ENCODE peak calls at places on chromosomes 1 and 21, in nine cellular contexts. One of them, this sample, is unnamed.

GRCh38 chr21:31616216-31616615 is 43.3 kb upstream of the SOD1 start:
- DNase-seq in neural progenitor cell: no peak
- DNase-seq in T follicular helper cell: no peak
- DNase-seq in tibial nerve: no peak
- DNase-seq in choroid plexus epithelial cell: no peak
- DNase-seq in HS-5: no peak
- DNase-seq in fibroblast of mammary gland: no peak
- DNase-seq in skeletal muscle cell: no peak
- DNase-seq in aorta: no peak
- DNase-seq in this sample: no peak

GRCh38 chr1:31981976-31982375 is 31.7 kb upstream of the KHDRBS1 start:
- DNase-seq in neural progenitor cell: no peak
- DNase-seq in T follicular helper cell: peak
- DNase-seq in tibial nerve: no peak
- DNase-seq in choroid plexus epithelial cell: no peak
- DNase-seq in HS-5: no peak
- DNase-seq in fibroblast of mammary gland: no peak
- DNase-seq in skeletal muscle cell: no peak
- DNase-seq in aorta: no peak
- DNase-seq in this sample: no peak

GRCh38 chr1:227918736-227919135 is 29.0 kb downstream of the WNT9A start:
- DNase-seq in neural progenitor cell: no peak
- DNase-seq in T follicular helper cell: no peak
- DNase-seq in tibial nerve: no peak
- DNase-seq in choroid plexus epithelial cell: no peak
- DNase-seq in HS-5: no peak
- DNase-seq in fibroblast of mammary gland: no peak
- DNase-seq in skeletal muscle cell: no peak
- DNase-seq in aorta: no peak
- DNase-seq in this sample: no peak

GRCh38 chr1:180501865-180502360 is 464 bp downstream of the ACBD6 start:
- DNase-seq in neural progenitor cell: no peak
- DNase-seq in T follicular helper cell: no peak
- DNase-seq in tibial nerve: no peak
- DNase-seq in choroid plexus epithelial cell: no peak
- DNase-seq in HS-5: no peak
- DNase-seq in fibroblast of mammary gland: no peak
- DNase-seq in skeletal muscle cell: no peak
- DNase-seq in aorta: no peak
- DNase-seq in this sample: no peak

GRCh38 chr1:1929639-1930545 is 10.8 kb upstream of the TMEM52 start:
- DNase-seq in neural progenitor cell: no peak
- DNase-seq in T follicular helper cell: no peak
- DNase-seq in tibial nerve: no peak
- DNase-seq in choroid plexus epithelial cell: no peak
- DNase-seq in HS-5: no peak
- DNase-seq in fibroblast of mammary gland: no peak
- DNase-seq in skeletal muscle cell: no peak
- DNase-seq in aorta: peak
- DNase-seq in this sample: no peak

GRCh38 chr21:32140212-32141008 is 138.4 kb downstream of the MIS18A start:
- DNase-seq in neural progenitor cell: no peak
- DNase-seq in T follicular helper cell: no peak
- DNase-seq in tibial nerve: no peak
- DNase-seq in choroid plexus epithelial cell: no peak
- DNase-seq in HS-5: no peak
- DNase-seq in fibroblast of mammary gland: peak
- DNase-seq in skeletal muscle cell: no peak
- DNase-seq in aorta: no peak
- DNase-seq in this sample: no peak

GRCh38 chr1:110875216-110875731 is 2.3 kb downstream of the CD53 start:
- DNase-seq in neural progenitor cell: no peak
- DNase-seq in T follicular helper cell: peak
- DNase-seq in tibial nerve: no peak
- DNase-seq in choroid plexus epithelial cell: no peak
- DNase-seq in HS-5: no peak
- DNase-seq in fibroblast of mammary gland: no peak
- DNase-seq in skeletal muscle cell: no peak
- DNase-seq in aorta: no peak
- DNase-seq in this sample: no peak

GRCh38 chr1:176735201-176735600 is 272.2 kb downstream of the PAPPA2 start:
- DNase-seq in neural progenitor cell: no peak
- DNase-seq in T follicular helper cell: no peak
- DNase-seq in tibial nerve: no peak
- DNase-seq in choroid plexus epithelial cell: no peak
- DNase-seq in HS-5: no peak
- DNase-seq in fibroblast of mammary gland: no peak
- DNase-seq in skeletal muscle cell: no peak
- DNase-seq in aorta: no peak
- DNase-seq in this sample: no peak

GRCh38 chr1:26705788-26706237 is 10.0 kb downstream of the ARID1A start:
- DNase-seq in neural progenitor cell: no peak
- DNase-seq in T follicular helper cell: no peak
- DNase-seq in tibial nerve: no peak
- DNase-seq in choroid plexus epithelial cell: peak
- DNase-seq in HS-5: peak
- DNase-seq in fibroblast of mammary gland: peak
- DNase-seq in skeletal muscle cell: peak
- DNase-seq in aorta: no peak
- DNase-seq in this sample: no peak

GRCh38 chr1:188194916-188195315 is 1366.2 kb downstream of the PLA2G4A start:
- DNase-seq in neural progenitor cell: peak
- DNase-seq in T follicular helper cell: no peak
- DNase-seq in tibial nerve: no peak
- DNase-seq in choroid plexus epithelial cell: no peak
- DNase-seq in HS-5: no peak
- DNase-seq in fibroblast of mammary gland: no peak
- DNase-seq in skeletal muscle cell: no peak
- DNase-seq in aorta: no peak
- DNase-seq in this sample: no peak

GRCh38 chr1:201310986-201311355 is 27.7 kb downstream of the PKP1 start:
- DNase-seq in neural progenitor cell: no peak
- DNase-seq in T follicular helper cell: no peak
- DNase-seq in tibial nerve: no peak
- DNase-seq in choroid plexus epithelial cell: no peak
- DNase-seq in HS-5: no peak
- DNase-seq in fibroblast of mammary gland: no peak
- DNase-seq in skeletal muscle cell: no peak
- DNase-seq in aorta: no peak
- DNase-seq in this sample: peak

GRCh38 chr1:205719762-205720161 is 30.2 kb downstream of the NUCKS1 start:
- DNase-seq in neural progenitor cell: no peak
- DNase-seq in T follicular helper cell: no peak
- DNase-seq in tibial nerve: no peak
- DNase-seq in choroid plexus epithelial cell: no peak
- DNase-seq in HS-5: no peak
- DNase-seq in fibroblast of mammary gland: no peak
- DNase-seq in skeletal muscle cell: no peak
- DNase-seq in aorta: no peak
- DNase-seq in this sample: no peak

GRCh38 chr1:7104053-7104738 is 318.9 kb downstream of the CAMTA1 start:
- DNase-seq in neural progenitor cell: peak
- DNase-seq in T follicular helper cell: no peak
- DNase-seq in tibial nerve: no peak
- DNase-seq in choroid plexus epithelial cell: no peak
- DNase-seq in HS-5: no peak
- DNase-seq in fibroblast of mammary gland: peak
- DNase-seq in skeletal muscle cell: no peak
- DNase-seq in aorta: no peak
- DNase-seq in this sample: no peak

This sample was measured in DMS 273 treated with DMSO at 0.1 percent for 48 hours.